ENCODE peak calls at places on chromosomes 3 and 15, in eight cellular contexts. X is AG04449, P is K562, H is AG04450, G is glutamatergic neuron, Y is tibial artery, C is sigmoid colon, V is psoas muscle. D is an unnamed sample.
A peak's percentile ranks its signal among the peaks of the same experiment; 100 is the strongest.

GRCh38 chr3:131804565-131805133 is 230.2 kb downstream of the CPNE4 start:
- DNase-seq in C (no peak), G (no peak), P (peak; percentile 2), Y (no peak), X (no peak), H (no peak), V (no peak), D (no peak)

GRCh38 chr3:71521021-71521352 is 62.5 kb downstream of the FOXP1 start:
- DNase-seq in H (no peak), G (no peak), C (no peak), V (no peak), Y (no peak), P (peak; percentile 35), X (no peak), D (no peak)

GRCh38 chr3:12991861-12992281 is 81.4 kb downstream of the IQSEC1 start:
- DNase-seq in P (no peak), H (no peak), X (no peak), Y (no peak), C (no peak), V (peak; percentile 49), G (no peak), D (no peak)

GRCh38 chr3:168812234-168812633 is 716.5 kb upstream of the GOLIM4 start:
- DNase-seq in C (no peak), V (no peak), G (no peak), X (no peak), Y (no peak), P (no peak), H (no peak), D (no peak)

GRCh38 chr3:184344579-184345350 is 7.4 kb downstream of the FAM131A start:
- DNase-seq in C (no peak), V (peak; percentile 39), Y (no peak), G (no peak), H (no peak), P (no peak), X (no peak), D (no peak)

GRCh38 chr3:192122832-192123594 is 604.3 kb downstream of the FGF12 start:
- DNase-seq in Y (no peak), H (no peak), G (no peak), V (no peak), P (no peak), C (no peak), X (no peak), D (no peak)

GRCh38 chr3:127074900-127075360 is 92.0 kb downstream of the PLXNA1 start:
- DNase-seq in V (peak; percentile 74), X (peak; percentile 26), G (peak; percentile 16), P (no peak), H (no peak), Y (peak; percentile 54), C (peak; percentile 53), D (peak; percentile 39)

GRCh38 chr3:147118611-147119010 is 287.7 kb downstream of the ZIC4 start:
- DNase-seq in X (no peak), C (no peak), P (no peak), H (no peak), V (no peak), G (no peak), Y (no peak), D (no peak)

GRCh38 chr15:90946941-90947576 is 7.6 kb upstream of the RCCD1 start:
- DNase-seq in C (no peak), H (no peak), P (peak; percentile 58), X (no peak), Y (no peak), G (no peak), V (no peak), D (no peak)

GRCh38 chr15:31442203-31443090 is 115.8 kb downstream of the KLF13 start:
- DNase-seq in V (no peak), G (peak; percentile 58), X (peak; percentile 91), Y (no peak), H (peak; percentile 78), P (no peak), C (no peak), D (peak; percentile 33)

GRCh38 chr15:45521596-45522167 is 873 bp downstream of the SLC30A4 start:
- DNase-seq in G (no peak), Y (no peak), V (no peak), C (no peak), P (peak; percentile 10), H (no peak), X (no peak), D (no peak)

GRCh38 chr15:40338921-40339620 is 1.7 kb downstream of the CCDC9B start:
- DNase-seq in G (no peak), H (peak; percentile 74), X (peak; percentile 76), P (no peak), Y (no peak), V (peak; percentile 82), C (peak; percentile 86), D (peak; percentile 83)

GRCh38 chr3:97821413-97821809 is 400 bp upstream of the CRYBG3 start:
- DNase-seq in Y (peak; percentile 26), C (peak; percentile 77), X (no peak), V (peak; percentile 65), H (no peak), G (peak; percentile 48), P (no peak), D (peak; percentile 21)

GRCh38 chr3:182092662-182093262 is 381.0 kb downstream of the SOX2 start:
- DNase-seq in X (no peak), P (no peak), V (no peak), C (no peak), Y (no peak), G (no peak), H (no peak), D (no peak)

GRCh38 chr3:46857485-46858341 is 5.5 kb downstream of the MYL3 start:
- DNase-seq in G (peak; percentile 13), Y (peak; percentile 11), H (no peak), P (no peak), X (no peak), C (no peak), V (peak; percentile 25), D (no peak)

GRCh38 chr15:31465083-31465955 is 138.7 kb downstream of the KLF13 start:
- DNase-seq in G (no peak), C (no peak), P (no peak), Y (no peak), V (no peak), H (no peak), X (no peak), D (no peak)

GRCh38 chr15:51760805-51761204 is 9.4 kb downstream of the TMOD2 start:
- DNase-seq in H (no peak), C (no peak), V (no peak), X (no peak), Y (no peak), P (no peak), G (no peak), D (no peak)

GRCh38 chr3:11507719-11508118 is 136.0 kb downstream of the VGLL4 start:
- DNase-seq in X (no peak), G (no peak), P (peak; percentile 29), V (no peak), C (no peak), H (no peak), Y (no peak), D (no peak)

GRCh38 chr15:58469432-58470353 is 37.9 kb downstream of the LIPC start:
- DNase-seq in G (no peak), P (peak; percentile 54), X (peak; percentile 92), V (no peak), Y (no peak), H (peak; percentile 92), C (no peak), D (peak; percentile 86)

GRCh38 chr3:132318451-132318850 is 1.2 kb downstream of the ACP3 start:
- DNase-seq in P (no peak), G (no peak), X (no peak), C (no peak), Y (no peak), H (no peak), V (no peak), D (no peak)

DNA sequence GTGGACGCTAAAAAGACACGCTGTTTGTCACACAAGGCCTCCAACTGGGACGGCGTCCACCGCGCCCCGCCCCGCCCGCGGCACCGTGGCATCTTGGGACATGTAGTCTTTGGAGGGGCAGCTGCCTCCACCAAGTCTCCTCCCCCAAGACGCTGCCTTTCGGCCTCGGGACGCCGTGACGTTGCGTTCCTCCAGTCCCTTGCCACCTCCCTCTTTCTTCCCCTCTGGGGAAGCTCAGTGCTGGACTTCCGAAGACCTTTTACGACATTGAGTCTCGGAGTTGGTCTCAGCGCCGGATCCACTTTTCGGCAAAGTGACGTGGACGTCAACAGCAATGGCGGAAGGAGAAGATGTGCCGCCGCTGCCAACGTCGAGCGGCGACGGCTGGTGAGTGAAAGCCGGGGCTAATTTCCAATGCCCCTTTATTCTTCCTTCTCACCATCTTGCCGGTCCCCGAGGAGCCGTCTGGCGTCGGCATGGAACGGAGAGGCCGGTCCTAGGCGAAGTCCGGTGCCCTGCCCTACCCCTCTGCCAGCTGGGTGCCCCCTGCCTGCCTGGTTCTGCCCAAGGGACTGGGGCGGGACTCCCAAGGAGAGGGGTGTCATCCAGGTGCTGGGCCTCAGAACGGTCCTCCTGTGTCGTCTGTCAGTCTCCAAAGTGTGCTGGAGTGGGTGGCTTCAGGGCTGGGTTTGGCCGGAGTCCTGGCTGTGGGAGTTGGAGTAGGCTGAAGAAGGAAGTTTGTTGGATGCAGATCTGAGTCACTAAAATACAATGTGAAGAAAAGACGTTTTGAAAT is at the start of gene TBC1D23:
- DNase-seq in P (peak; percentile 98), V (peak; percentile 99), X (peak; percentile 98), Y (peak; percentile 99), G (peak; percentile 98), C (peak; percentile 100), H (peak; percentile 99), D (peak; percentile 99)
- TF ChIP-seq CTCF in P (no peak), V (no peak), X (no peak), Y (peak; percentile 5), G (no peak), C (no peak), H (peak; percentile 4), D (peak; percentile 9)

GRCh38 chr3:101998256-101998926 is 149.1 kb downstream of the NFKBIZ start:
- DNase-seq in X (no peak), V (no peak), H (no peak), Y (no peak), P (no peak), C (no peak), G (no peak), D (no peak)
- TF ChIP-seq CTCF in X (no peak), V (no peak), H (no peak), Y (no peak), P (no peak), C (no peak), G (no peak), D (no peak)

GRCh38 chr15:88804257-88804656 is 1.0 kb downstream of the ACAN start:
- DNase-seq in G (no peak), P (no peak), C (no peak), V (no peak), H (no peak), Y (no peak), X (no peak), D (no peak)
- TF ChIP-seq CTCF in G (no peak), P (no peak), C (no peak), V (no peak), H (no peak), Y (no peak), X (no peak), D (no peak)

DNA sequence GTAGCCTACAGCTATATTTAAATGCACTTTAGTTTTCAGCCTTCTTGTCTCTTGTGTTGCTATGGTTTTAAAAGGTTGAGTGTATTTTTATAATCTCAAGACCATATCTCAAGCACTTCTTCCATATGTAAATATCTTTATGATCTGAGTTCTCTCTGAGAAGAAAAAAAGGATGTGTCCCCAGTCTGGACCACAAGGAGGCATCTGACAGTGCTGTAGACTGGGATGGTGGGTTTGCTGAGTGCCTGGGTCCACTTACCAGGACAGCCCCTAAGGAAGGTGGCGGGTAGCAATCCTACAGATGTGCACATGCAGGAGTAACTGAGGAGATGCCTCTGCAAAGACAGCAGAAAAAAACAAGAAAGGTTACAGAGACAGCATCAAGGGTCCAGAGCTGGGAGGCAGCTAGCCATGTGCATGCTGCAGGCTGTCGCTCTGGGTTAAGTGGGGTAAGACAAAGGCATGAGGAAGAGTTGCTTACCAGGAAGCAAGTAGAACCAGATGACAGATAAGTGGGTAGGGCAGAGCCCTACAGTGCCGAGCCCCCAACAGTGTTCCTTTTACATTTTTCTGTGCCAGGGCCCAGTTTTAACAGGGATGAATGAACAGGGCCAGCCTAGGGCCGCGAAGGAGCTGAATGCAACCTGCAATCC is 70.5 kb upstream of the SNRK start:
- DNase-seq in C (no peak), V (no peak), P (no peak), H (no peak), X (no peak), G (no peak), Y (no peak), D (no peak)
- TF ChIP-seq CTCF in C (no peak), V (no peak), P (peak; percentile 34), H (peak; percentile 15), X (no peak), G (no peak), Y (no peak), D (peak; percentile 20)

D was measured in retinal pigment epithelial cell.